ENCODE peak calls at places on chromosomes 16 and 17, in five cellular contexts. One of them, this sample, is unnamed.

GRCh38 chr16:2096853-2097620 is 38.7 kb downstream of the PKD1 start:
- DNase-seq in psoas muscle: no peak
- DNase-seq in naive thymus-derived CD4-positive, alpha-beta T cell: no peak
- DNase-seq in CD8-positive, alpha-beta T cell: no peak
- DNase-seq in Karpas-422: no peak
- DNase-seq in this sample: no peak

GRCh38 chr16:51121850-51122249 is 29.2 kb downstream of the SALL1 start:
- DNase-seq in Karpas-422: no peak
- DNase-seq in naive thymus-derived CD4-positive, alpha-beta T cell: no peak
- DNase-seq in psoas muscle: no peak
- DNase-seq in CD8-positive, alpha-beta T cell: no peak
- DNase-seq in this sample: no peak

GRCh38 chr16:68372381-68372720 is 61.5 kb downstream of the PRMT7 start:
- DNase-seq in CD8-positive, alpha-beta T cell: no peak
- DNase-seq in naive thymus-derived CD4-positive, alpha-beta T cell: no peak
- DNase-seq in Karpas-422: no peak
- DNase-seq in psoas muscle: no peak
- DNase-seq in this sample: no peak

GRCh38 chr16:59044616-59045015 is 310.5 kb upstream of the GOT2 start:
- DNase-seq in Karpas-422: no peak
- DNase-seq in naive thymus-derived CD4-positive, alpha-beta T cell: no peak
- DNase-seq in CD8-positive, alpha-beta T cell: no peak
- DNase-seq in psoas muscle: no peak
- DNase-seq in this sample: no peak

GRCh38 chr16:15866451-15866850 is 9.6 kb upstream of the MYH11 start:
- DNase-seq in psoas muscle: no peak
- DNase-seq in Karpas-422: no peak
- DNase-seq in CD8-positive, alpha-beta T cell: no peak
- DNase-seq in naive thymus-derived CD4-positive, alpha-beta T cell: no peak
- DNase-seq in this sample: no peak

GRCh38 chr16:15601212-15601879 is 41.6 kb downstream of the MARF1 start:
- DNase-seq in Karpas-422: no peak
- DNase-seq in naive thymus-derived CD4-positive, alpha-beta T cell: no peak
- DNase-seq in CD8-positive, alpha-beta T cell: no peak
- DNase-seq in psoas muscle: no peak
- DNase-seq in this sample: no peak

GRCh38 chr17:28534740-28535375 is 17.6 kb downstream of the UNC119 start:
- DNase-seq in CD8-positive, alpha-beta T cell: no peak
- DNase-seq in naive thymus-derived CD4-positive, alpha-beta T cell: no peak
- DNase-seq in psoas muscle: no peak
- DNase-seq in Karpas-422: no peak
- DNase-seq in this sample: no peak

GRCh38 chr16:2768403-2769089 is 8.5 kb downstream of the ELOB start:
- DNase-seq in psoas muscle: no peak
- DNase-seq in Karpas-422: no peak
- DNase-seq in naive thymus-derived CD4-positive, alpha-beta T cell: no peak
- DNase-seq in CD8-positive, alpha-beta T cell: no peak
- DNase-seq in this sample: no peak

GRCh38 chr17:6986676-6987075 is 9.2 kb upstream of the ALOX12 start:
- DNase-seq in CD8-positive, alpha-beta T cell: no peak
- DNase-seq in naive thymus-derived CD4-positive, alpha-beta T cell: no peak
- DNase-seq in psoas muscle: no peak
- DNase-seq in Karpas-422: no peak
- DNase-seq in this sample: no peak

GRCh38 chr17:40995121-40995520 is 1.2 kb upstream of the KRTAP3-3 start:
- DNase-seq in Karpas-422: no peak
- DNase-seq in CD8-positive, alpha-beta T cell: no peak
- DNase-seq in psoas muscle: no peak
- DNase-seq in naive thymus-derived CD4-positive, alpha-beta T cell: no peak
- DNase-seq in this sample: no peak

GRCh38 chr16:12899529-12900168 is 1.7 kb upstream of the SHISA9 start:
- DNase-seq in naive thymus-derived CD4-positive, alpha-beta T cell: no peak
- DNase-seq in CD8-positive, alpha-beta T cell: no peak
- DNase-seq in psoas muscle: no peak
- DNase-seq in Karpas-422: no peak
- DNase-seq in this sample: no peak

GRCh38 chr17:21304091-21304490 is 19.6 kb downstream of the MAP2K3 start:
- DNase-seq in psoas muscle: peak; percentile 13
- DNase-seq in CD8-positive, alpha-beta T cell: no peak
- DNase-seq in naive thymus-derived CD4-positive, alpha-beta T cell: no peak
- DNase-seq in Karpas-422: no peak
- DNase-seq in this sample: no peak

GRCh38 chr17:28381141-28381825 is 9.8 kb downstream of the SARM1 start:
- DNase-seq in psoas muscle: no peak
- DNase-seq in Karpas-422: no peak
- DNase-seq in naive thymus-derived CD4-positive, alpha-beta T cell: no peak
- DNase-seq in CD8-positive, alpha-beta T cell: no peak
- DNase-seq in this sample: no peak

GRCh38 chr16:85885537-85885936 is 13.4 kb upstream of the IRF8 start:
- DNase-seq in psoas muscle: no peak
- DNase-seq in CD8-positive, alpha-beta T cell: no peak
- DNase-seq in Karpas-422: no peak
- DNase-seq in naive thymus-derived CD4-positive, alpha-beta T cell: no peak
- DNase-seq in this sample: no peak

GRCh38 chr16:57024894-57025680 is 35.7 kb downstream of the NLRC5 start:
- DNase-seq in Karpas-422: no peak
- DNase-seq in naive thymus-derived CD4-positive, alpha-beta T cell: no peak
- DNase-seq in CD8-positive, alpha-beta T cell: no peak
- DNase-seq in psoas muscle: no peak
- DNase-seq in this sample: no peak

GRCh38 chr17:19238167-19238505 is 970 bp downstream of the EPN2 start:
- DNase-seq in Karpas-422: no peak
- DNase-seq in psoas muscle: peak; percentile 31
- DNase-seq in naive thymus-derived CD4-positive, alpha-beta T cell: no peak
- DNase-seq in CD8-positive, alpha-beta T cell: no peak
- DNase-seq in this sample: peak; percentile 33

GRCh38 chr17:79679631-79680340 is 51.0 kb upstream of the ENPP7 start:
- DNase-seq in naive thymus-derived CD4-positive, alpha-beta T cell: no peak
- DNase-seq in CD8-positive, alpha-beta T cell: no peak
- DNase-seq in Karpas-422: no peak
- DNase-seq in psoas muscle: no peak
- DNase-seq in this sample: no peak

GRCh38 chr16:28091706-28092105 is 28.2 kb upstream of the GSG1L start:
- DNase-seq in Karpas-422: no peak
- DNase-seq in naive thymus-derived CD4-positive, alpha-beta T cell: no peak
- DNase-seq in psoas muscle: no peak
- DNase-seq in CD8-positive, alpha-beta T cell: no peak
- DNase-seq in this sample: no peak

GRCh38 chr16:86791287-86792074 is 213.1 kb downstream of the FOXL1 start:
- DNase-seq in Karpas-422: no peak
- DNase-seq in CD8-positive, alpha-beta T cell: no peak
- DNase-seq in psoas muscle: no peak
- DNase-seq in naive thymus-derived CD4-positive, alpha-beta T cell: no peak
- DNase-seq in this sample: no peak

GRCh38 chr16:83116274-83116892 is 489.6 kb downstream of the CDH13 start:
- DNase-seq in psoas muscle: no peak
- DNase-seq in naive thymus-derived CD4-positive, alpha-beta T cell: no peak
- DNase-seq in Karpas-422: peak; percentile 57
- DNase-seq in CD8-positive, alpha-beta T cell: no peak
- DNase-seq in this sample: no peak

GRCh38 chr16:340370-341091 is 12.0 kb downstream of the AXIN1 start:
- DNase-seq in naive thymus-derived CD4-positive, alpha-beta T cell: no peak
- DNase-seq in Karpas-422: peak; percentile 37
- DNase-seq in psoas muscle: no peak
- DNase-seq in CD8-positive, alpha-beta T cell: no peak
- DNase-seq in this sample: no peak

GRCh38 chr16:74984194-74984669 is 691 bp downstream of the WDR59 start:
- DNase-seq in Karpas-422: no peak
- DNase-seq in CD8-positive, alpha-beta T cell: no peak
- DNase-seq in naive thymus-derived CD4-positive, alpha-beta T cell: no peak
- DNase-seq in psoas muscle: no peak
- DNase-seq in this sample: no peak

GRCh38 chr17:72212041-72212440 is 91.2 kb downstream of the SOX9 start:
- DNase-seq in psoas muscle: no peak
- DNase-seq in naive thymus-derived CD4-positive, alpha-beta T cell: no peak
- DNase-seq in Karpas-422: no peak
- DNase-seq in CD8-positive, alpha-beta T cell: no peak
- DNase-seq in this sample: no peak

GRCh38 chr16:74718140-74718539 is 17.5 kb upstream of the MLKL start:
- DNase-seq in Karpas-422: no peak
- DNase-seq in CD8-positive, alpha-beta T cell: no peak
- DNase-seq in psoas muscle: no peak
- DNase-seq in naive thymus-derived CD4-positive, alpha-beta T cell: no peak
- DNase-seq in this sample: no peak

GRCh38 chr17:73325527-73325842 is 13.7 kb upstream of the CDC42EP4 start:
- DNase-seq in Karpas-422: no peak
- DNase-seq in naive thymus-derived CD4-positive, alpha-beta T cell: no peak
- DNase-seq in psoas muscle: peak; percentile 46
- DNase-seq in CD8-positive, alpha-beta T cell: no peak
- DNase-seq in this sample: no peak

GRCh38 chr17:51103050-51103449 is 17.6 kb downstream of the SPAG9 start:
- DNase-seq in CD8-positive, alpha-beta T cell: no peak
- DNase-seq in psoas muscle: no peak
- DNase-seq in naive thymus-derived CD4-positive, alpha-beta T cell: no peak
- DNase-seq in Karpas-422: no peak
- DNase-seq in this sample: no peak

DNA sequence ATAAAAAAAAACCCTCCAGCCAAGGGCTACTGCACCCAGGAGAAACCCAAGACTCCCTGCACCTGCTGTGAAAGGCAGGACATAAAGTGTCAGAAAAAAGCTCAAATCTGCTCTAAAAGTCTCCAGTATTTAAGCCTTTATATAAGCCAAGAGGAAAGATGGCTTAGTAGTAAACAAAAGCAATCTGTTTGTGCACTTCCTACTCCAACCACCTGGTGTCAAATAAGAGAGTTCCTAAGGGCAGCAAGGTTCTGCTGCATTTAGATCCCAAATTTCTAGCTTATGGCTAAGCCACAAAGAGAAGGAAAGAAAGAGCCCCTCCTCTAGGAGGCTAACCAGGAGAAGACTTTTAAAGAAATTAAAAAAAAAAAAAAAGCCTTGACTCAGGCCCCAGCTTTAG is 20.6 kb downstream of the ACSM1 start:
- DNase-seq in naive thymus-derived CD4-positive, alpha-beta T cell: no peak
- DNase-seq in CD8-positive, alpha-beta T cell: no peak
- DNase-seq in psoas muscle: no peak
- DNase-seq in Karpas-422: peak; percentile 1
- DNase-seq in this sample: no peak
- H3K4me3 ChIP-seq in naive thymus-derived CD4-positive, alpha-beta T cell: no peak overlapping the region
- H3K4me3 ChIP-seq in CD8-positive, alpha-beta T cell: no peak overlapping the region
- H3K4me3 ChIP-seq in psoas muscle: no peak overlapping the region
- H3K4me3 ChIP-seq in Karpas-422: no peak overlapping the region
- H3K4me3 ChIP-seq in this sample: no peak overlapping the region

GRCh38 chr17:1005361-1005946 is 8.5 kb downstream of the TIMM22 start:
- DNase-seq in psoas muscle: peak; percentile 53
- DNase-seq in CD8-positive, alpha-beta T cell: no peak
- DNase-seq in naive thymus-derived CD4-positive, alpha-beta T cell: peak; percentile 11
- DNase-seq in Karpas-422: no peak
- DNase-seq in this sample: peak; percentile 66

GRCh38 chr17:1003633-1003971 is 6.7 kb downstream of the TIMM22 start:
- DNase-seq in naive thymus-derived CD4-positive, alpha-beta T cell: no peak
- DNase-seq in CD8-positive, alpha-beta T cell: no peak
- DNase-seq in Karpas-422: no peak
- DNase-seq in psoas muscle: no peak
- DNase-seq in this sample: no peak

GRCh38 chr17:1002771-1003555 is 6.0 kb downstream of the TIMM22 start:
- DNase-seq in Karpas-422: no peak
- DNase-seq in CD8-positive, alpha-beta T cell: no peak
- DNase-seq in naive thymus-derived CD4-positive, alpha-beta T cell: no peak
- DNase-seq in psoas muscle: no peak
- DNase-seq in this sample: no peak

GRCh38 chr17:1004769-1005295 is 7.9 kb downstream of the TIMM22 start:
- DNase-seq in CD8-positive, alpha-beta T cell: no peak
- DNase-seq in psoas muscle: no peak
- DNase-seq in Karpas-422: no peak
- DNase-seq in naive thymus-derived CD4-positive, alpha-beta T cell: no peak
- DNase-seq in this sample: no peak

DNA sequence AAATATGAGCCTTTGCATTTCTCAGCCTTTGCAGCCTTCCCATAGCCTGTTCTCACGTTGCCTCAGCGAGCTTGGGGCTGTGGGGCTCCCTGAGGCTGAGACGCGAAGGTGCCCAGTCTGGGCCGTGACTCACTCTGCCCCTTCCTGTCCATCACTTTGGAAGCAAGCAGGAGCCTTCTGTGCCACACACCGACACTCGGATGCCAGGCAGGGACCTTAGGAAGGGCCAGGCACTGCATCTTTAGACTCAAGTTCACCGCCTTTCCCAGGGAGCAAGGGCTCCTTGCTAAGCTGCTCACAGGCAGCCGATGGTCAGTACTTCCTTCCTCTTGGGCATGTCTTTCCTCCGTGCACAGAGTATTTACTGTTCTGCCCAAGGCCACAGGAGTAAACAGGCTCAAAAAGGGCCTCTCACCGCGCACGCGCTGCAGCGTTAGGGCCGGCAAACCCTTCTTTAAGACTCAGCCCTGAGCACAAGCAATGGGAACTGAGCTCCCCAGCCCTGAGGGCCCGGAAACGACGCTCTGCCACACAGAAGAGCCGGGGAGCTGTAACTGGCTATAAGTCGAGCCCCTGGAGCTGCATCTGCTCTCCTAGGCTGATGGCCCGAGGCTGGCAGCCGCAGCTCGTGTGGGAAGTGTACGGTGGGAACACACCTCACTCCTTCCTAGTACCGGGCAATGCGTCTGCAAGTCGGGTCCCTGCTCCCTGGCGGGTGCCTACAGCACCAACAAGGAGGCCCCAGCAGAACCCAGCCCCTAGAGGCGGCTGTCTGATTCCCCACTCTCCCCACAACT is 7.2 kb downstream of the TIMM22 start:
- DNase-seq in psoas muscle: no peak
- DNase-seq in Karpas-422: no peak
- DNase-seq in naive thymus-derived CD4-positive, alpha-beta T cell: no peak
- DNase-seq in CD8-positive, alpha-beta T cell: no peak
- DNase-seq in this sample: no peak
- H3K36me3 ChIP-seq in psoas muscle: peaks cover 63% of the 10 kb centered on the region
- H3K36me3 ChIP-seq in Karpas-422: peaks cover 31% of the 10 kb centered on the region
- H3K36me3 ChIP-seq in naive thymus-derived CD4-positive, alpha-beta T cell: peaks cover 6% of the 10 kb centered on the region
- H3K36me3 ChIP-seq in CD8-positive, alpha-beta T cell: peaks cover 31% of the 10 kb centered on the region
- H3K36me3 ChIP-seq in this sample: peaks cover 22% of the 10 kb centered on the region

GRCh38 chr17:74860999-74861553 is 1.4 kb upstream of the GRIN2C start:
- DNase-seq in CD8-positive, alpha-beta T cell: no peak
- DNase-seq in naive thymus-derived CD4-positive, alpha-beta T cell: no peak
- DNase-seq in Karpas-422: no peak
- DNase-seq in psoas muscle: no peak
- DNase-seq in this sample: no peak
- H3K27me3 ChIP-seq in CD8-positive, alpha-beta T cell: peaks cover 16% of the 10 kb centered on the region
- H3K27me3 ChIP-seq in naive thymus-derived CD4-positive, alpha-beta T cell: peaks cover 17% of the 10 kb centered on the region
- H3K27me3 ChIP-seq in Karpas-422: no peaks in the 10 kb centered on the region
- H3K27me3 ChIP-seq in psoas muscle: peaks cover 25% of the 10 kb centered on the region
- H3K27me3 ChIP-seq in this sample: peaks cover 46% of the 10 kb centered on the region

DNA sequence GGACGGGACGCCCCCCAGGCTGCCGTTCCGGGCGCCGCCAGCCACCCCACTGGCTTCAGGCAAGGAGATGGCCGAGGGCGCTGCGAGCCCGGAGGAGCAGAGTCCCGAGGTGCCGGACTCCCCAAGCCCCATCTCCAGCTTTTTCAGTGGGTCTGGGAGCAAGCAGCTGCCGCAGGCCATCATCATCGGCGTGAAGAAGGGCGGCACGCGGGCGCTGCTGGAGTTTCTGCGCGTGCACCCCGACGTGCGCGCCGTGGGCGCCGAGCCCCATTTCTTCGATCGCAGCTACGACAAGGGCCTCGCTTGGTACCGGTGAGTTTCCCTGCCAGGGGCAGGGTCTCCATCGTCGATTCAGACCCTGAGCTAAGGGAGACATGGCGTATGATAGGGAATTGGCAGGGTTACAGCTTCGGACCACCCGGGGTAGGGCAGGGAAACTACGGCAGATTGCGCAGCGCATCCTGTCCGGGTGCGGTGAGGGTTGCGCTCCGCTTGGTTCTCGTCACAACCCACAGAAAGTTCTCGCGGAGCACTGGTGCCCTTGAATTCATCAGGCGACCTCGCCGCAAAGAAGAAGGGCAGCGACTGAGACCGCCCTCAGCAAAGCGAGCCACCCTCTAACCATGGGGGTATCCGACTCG is 1.0 kb downstream of the HS3ST3B1 start:
- DNase-seq in naive thymus-derived CD4-positive, alpha-beta T cell: peak; percentile 65
- DNase-seq in Karpas-422: no peak
- DNase-seq in CD8-positive, alpha-beta T cell: peak; percentile 45
- DNase-seq in psoas muscle: peak; percentile 40
- DNase-seq in this sample: no peak
- H3K4me3 ChIP-seq in naive thymus-derived CD4-positive, alpha-beta T cell: peak overlapping the region; percentile 99
- H3K4me3 ChIP-seq in Karpas-422: peak overlapping the region; percentile 57
- H3K4me3 ChIP-seq in CD8-positive, alpha-beta T cell: peak overlapping the region; percentile 80
- H3K4me3 ChIP-seq in psoas muscle: peak overlapping the region; percentile 74
- H3K4me3 ChIP-seq in this sample: peak overlapping the region; percentile 59

This sample was measured in MG63.